ENCODE peak calls at places on chromosomes 12 and 14, in nine cellular contexts. N, F, L, O, V, K, T, C and I are unnamed samples.

GRCh38 chr12:89669197-89669596 is 39.4 kb downstream of the ATP2B1 start:
- DNase-seq in T (no peak), K (no peak), V (no peak), N (no peak), L (no peak), O (no peak), C (no peak), F (no peak), I (no peak)

GRCh38 chr12:84727964-84728363 is 184.6 kb downstream of the SLC6A15 start:
- DNase-seq in C (no peak), L (no peak), F (no peak), O (no peak), V (no peak), N (no peak), K (no peak), T (no peak), I (no peak)

GRCh38 chr14:41873379-41874034 is 266.8 kb downstream of the LRFN5 start:
- DNase-seq in N (no peak), K (no peak), T (no peak), O (no peak), L (no peak), V (no peak), C (no peak), F (no peak), I (no peak)

GRCh38 chr14:22613736-22614239 is 15.7 kb downstream of the ABHD4 start:
- DNase-seq in L (no peak), V (no peak), K (no peak), N (no peak), O (no peak), C (no peak), F (no peak), T (no peak), I (no peak)

GRCh38 chr12:132180648-132181546 is 36.6 kb downstream of the NOC4L start:
- DNase-seq in T (no peak), L (no peak), F (no peak), C (no peak), N (no peak), K (no peak), O (no peak), V (no peak), I (no peak)

GRCh38 chr12:130787445-130788410 is 51.3 kb downstream of the STX2 start:
- DNase-seq in F (no peak), V (no peak), O (no peak), N (no peak), T (no peak), C (no peak), L (no peak), K (peak), I (no peak)

GRCh38 chr14:69049675-69050074 is 70.6 kb upstream of the ACTN1 start:
- DNase-seq in N (no peak), C (no peak), T (no peak), L (no peak), K (no peak), V (no peak), F (peak), O (no peak), I (no peak)

GRCh38 chr14:100786820-100787219 is 39.1 kb upstream of the MEG3 start:
- DNase-seq in C (no peak), O (no peak), F (no peak), K (no peak), N (no peak), T (no peak), V (no peak), L (no peak), I (no peak)

GRCh38 chr12:88836156-88836555 is 255.9 kb upstream of the KITLG start:
- DNase-seq in L (no peak), V (no peak), F (no peak), O (no peak), K (no peak), C (no peak), N (no peak), T (no peak), I (no peak)

GRCh38 chr14:30710870-30711269 is 88.8 kb downstream of the SCFD1 start:
- DNase-seq in C (no peak), K (no peak), L (no peak), O (no peak), T (no peak), F (no peak), N (no peak), V (no peak), I (no peak)

GRCh38 chr14:101628975-101629374 is 67.7 kb downstream of the DIO3 start:
- DNase-seq in F (no peak), C (no peak), O (no peak), L (no peak), N (no peak), T (no peak), V (no peak), K (no peak), I (no peak)

GRCh38 chr12:119659289-119659897 is 8.5 kb upstream of the PRKAB1 start:
- DNase-seq in L (peak), F (no peak), T (peak), N (no peak), O (no peak), K (peak), C (no peak), V (no peak), I (no peak)

GRCh38 chr12:131552167-131552863 is 158.6 kb upstream of the SFSWAP start:
- DNase-seq in O (no peak), C (no peak), V (no peak), N (no peak), F (no peak), T (no peak), L (no peak), K (no peak), I (no peak)

GRCh38 chr14:72965249-72965648 is 39.0 kb downstream of the DCAF4 start:
- DNase-seq in N (no peak), K (no peak), L (no peak), O (no peak), C (no peak), V (no peak), F (no peak), T (no peak), I (no peak)

GRCh38 chr12:80567391-80567790 is 123.4 kb downstream of the PTPRQ start:
- DNase-seq in F (no peak), T (no peak), O (no peak), C (no peak), N (no peak), L (no peak), K (no peak), V (no peak), I (no peak)

GRCh38 chr12:15962760-15963159 is 51.6 kb downstream of the DERA start:
- DNase-seq in K (no peak), O (no peak), L (no peak), V (no peak), C (no peak), F (no peak), T (no peak), N (no peak), I (no peak)

GRCh38 chr12:113228394-113229028 is 7.2 kb downstream of the TPCN1 start:
- DNase-seq in V (no peak), F (no peak), C (no peak), O (no peak), T (no peak), N (no peak), L (no peak), K (no peak), I (no peak)

GRCh38 chr14:70116278-70116677 is 72.5 kb downstream of the SLC8A3 start:
- DNase-seq in C (no peak), K (no peak), V (no peak), T (no peak), O (no peak), N (no peak), L (no peak), F (no peak), I (no peak)

GRCh38 chr12:80807640-80808288 is 91.1 kb downstream of the MYF5 start:
- DNase-seq in T (no peak), O (no peak), N (no peak), C (no peak), V (no peak), K (no peak), F (no peak), L (no peak), I (no peak)

GRCh38 chr12:132314035-132314434 is 15.4 kb downstream of the GALNT9 start:
- DNase-seq in N (no peak), F (no peak), L (no peak), T (no peak), V (no peak), C (no peak), O (no peak), K (no peak), I (no peak)

DNA sequence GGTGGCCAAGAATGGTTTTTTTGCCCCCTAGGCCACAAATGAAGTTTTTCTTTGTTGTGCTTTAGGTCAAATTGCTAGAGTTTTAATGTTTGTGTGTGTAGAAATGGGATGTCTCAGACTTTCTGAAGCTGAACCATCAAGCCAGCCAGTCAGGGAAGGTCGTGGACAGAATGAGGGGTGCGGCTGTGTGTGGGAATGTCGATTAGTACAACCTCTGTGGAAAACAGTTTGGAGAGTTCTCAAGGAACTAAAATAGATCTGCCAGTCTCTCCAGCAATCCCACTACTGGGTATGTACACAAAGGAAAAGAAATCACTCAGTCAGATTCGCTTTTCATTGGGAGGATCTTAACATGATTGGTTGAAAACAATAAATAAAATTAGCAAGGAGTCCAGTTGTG is 44.5 kb downstream of the ACACB start:
- DNase-seq in L (no peak), T (no peak), F (no peak), N (no peak), K (no peak), V (no peak), O (no peak), C (no peak), I (no peak)
- H3K27ac ChIP-seq in L (peak), T (no peak), F (no peak), N (no peak), K (no peak), V (peak), O (no peak), C (peak), I (no peak)

DNA sequence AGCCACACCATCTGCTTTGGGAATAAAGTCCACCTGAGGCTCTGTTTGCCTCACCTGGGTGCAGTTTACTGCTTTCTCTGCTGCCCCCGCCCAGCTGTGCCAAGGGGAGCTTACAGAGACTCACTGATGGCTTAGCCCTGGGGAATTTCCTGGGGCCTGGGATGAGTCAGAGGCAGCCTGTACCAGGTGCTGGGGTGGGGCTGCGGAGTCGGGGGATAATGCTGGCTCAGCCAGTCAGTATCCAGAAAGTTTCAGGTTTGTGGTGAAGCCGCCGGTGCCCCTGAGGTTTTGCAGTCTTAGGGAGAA is 22.3 kb downstream of the PLEKHG3 start:
- DNase-seq in T (no peak), C (peak), L (peak), K (no peak), V (no peak), O (peak), N (no peak), F (no peak), I (peak)
- H3K27ac ChIP-seq in T (no peak), C (peak), L (peak), K (no peak), V (no peak), O (peak), N (no peak), F (peak), I (peak)

DNA sequence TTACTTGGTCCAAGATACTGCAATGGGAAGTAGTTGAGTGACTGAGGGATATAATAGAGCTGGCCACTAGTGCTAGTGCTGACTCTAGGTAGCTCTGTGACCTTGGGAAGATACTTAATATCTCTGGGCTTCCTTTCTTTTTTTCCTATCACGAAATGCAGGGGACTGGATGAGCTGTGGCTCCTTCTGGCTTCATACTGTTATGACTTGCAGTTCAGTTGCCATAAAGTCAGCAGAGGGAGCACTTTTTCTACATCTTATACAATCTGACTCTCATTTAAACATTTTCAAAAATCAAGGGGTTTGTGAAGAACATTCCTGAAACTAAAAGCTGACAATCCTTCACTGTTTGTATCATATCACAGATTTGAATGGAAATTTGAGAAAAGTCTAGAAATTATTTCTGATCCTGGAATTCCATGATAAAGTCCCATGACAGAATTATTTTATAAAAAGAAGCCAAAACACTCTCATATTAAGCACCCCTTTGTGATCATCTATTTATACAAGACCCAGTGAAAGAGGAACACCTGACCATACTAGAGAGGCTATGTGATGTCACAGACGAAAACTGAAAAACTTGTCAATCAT is 5.4 kb downstream of the BHLHE41 start:
- DNase-seq in T (peak), V (no peak), L (peak), N (no peak), O (no peak), C (no peak), F (no peak), K (peak), I (peak)
- H3K27ac ChIP-seq in T (no peak), V (peak), L (peak), N (no peak), O (no peak), C (peak), F (peak), K (no peak), I (peak)

GRCh38 chr12:96187675-96188355 is 6.4 kb upstream of the ELK3 start:
- DNase-seq in V (no peak), F (no peak), L (no peak), K (no peak), T (no peak), N (no peak), O (no peak), C (no peak), I (no peak)
- H3K27ac ChIP-seq in V (no peak), F (no peak), L (no peak), K (no peak), T (no peak), N (no peak), O (no peak), C (no peak), I (no peak)

GRCh38 chr12:104180389-104180788 is 35.2 kb upstream of the TXNRD1 start:
- DNase-seq in N (no peak), V (no peak), C (no peak), T (no peak), F (no peak), K (no peak), L (no peak), O (no peak), I (no peak)
- H3K27ac ChIP-seq in N (no peak), V (peak), C (peak), T (no peak), F (peak), K (no peak), L (no peak), O (no peak), I (no peak)

GRCh38 chr12:124842073-124842749 is 21.5 kb downstream of the SCARB1 start:
- DNase-seq in L (no peak), C (no peak), O (peak), K (no peak), F (no peak), V (no peak), N (no peak), T (no peak), I (no peak)

GRCh38 chr12:124847113-124847512 is 16.6 kb downstream of the SCARB1 start:
- DNase-seq in L (peak), K (no peak), O (peak), C (peak), T (no peak), V (peak), N (no peak), F (no peak), I (no peak)

GRCh38 chr12:124841558-124841945 is 22.1 kb downstream of the SCARB1 start:
- DNase-seq in F (no peak), V (no peak), K (no peak), L (no peak), C (no peak), N (no peak), O (no peak), T (no peak), I (no peak)

GRCh38 chr12:124844411-124845397 is 19.0 kb downstream of the SCARB1 start:
- DNase-seq in V (no peak), F (no peak), O (no peak), N (no peak), T (no peak), L (no peak), K (peak), C (no peak), I (no peak)

GRCh38 chr12:124842800-124843510 is 20.7 kb downstream of the SCARB1 start:
- DNase-seq in T (no peak), L (no peak), K (no peak), F (no peak), C (no peak), N (no peak), V (no peak), O (no peak), I (no peak)
- H3K27ac ChIP-seq in T (no peak), L (no peak), K (no peak), F (no peak), C (peak), N (no peak), V (peak), O (no peak), I (peak)

GRCh38 chr14:96479435-96480146 is 22.6 kb upstream of the PAPOLA start:
- DNase-seq in O (no peak), K (no peak), V (no peak), C (no peak), L (no peak), T (no peak), F (no peak), N (no peak), I (no peak)

GRCh38 chr14:96484391-96484790 is 17.8 kb upstream of the PAPOLA start:
- DNase-seq in O (no peak), C (no peak), F (no peak), K (no peak), N (no peak), V (no peak), T (no peak), L (no peak), I (no peak)

GRCh38 chr14:96481731-96482314 is 20.4 kb upstream of the PAPOLA start:
- DNase-seq in V (no peak), F (no peak), O (no peak), L (no peak), K (no peak), T (no peak), C (no peak), N (no peak), I (no peak)

GRCh38 chr14:96486705-96487104 is 15.5 kb upstream of the PAPOLA start:
- DNase-seq in O (no peak), N (no peak), V (no peak), L (no peak), F (no peak), C (no peak), T (no peak), K (no peak), I (no peak)

DNA sequence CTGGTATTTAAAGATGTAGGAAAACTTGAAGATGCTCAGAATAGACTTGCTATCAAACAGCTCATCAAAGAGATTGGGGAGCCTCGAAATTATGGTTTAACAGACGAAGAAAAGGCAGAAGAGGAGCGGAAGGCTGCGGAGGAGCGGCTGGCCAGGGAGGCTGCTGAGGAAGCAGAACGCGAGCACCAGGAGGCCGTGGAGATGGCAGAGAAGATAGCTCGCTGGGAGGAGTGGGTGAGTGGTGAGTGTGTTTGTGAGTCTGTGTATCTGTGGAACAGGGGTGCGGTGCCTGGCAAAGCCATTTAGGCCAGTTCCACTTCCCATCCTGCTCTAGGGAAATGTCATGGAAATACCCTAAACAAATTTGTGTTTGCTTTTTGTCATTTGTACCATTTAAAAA is 19.2 kb upstream of the PAPOLA start:
- DNase-seq in K (no peak), L (no peak), O (no peak), V (no peak), T (no peak), N (no peak), C (no peak), F (no peak), I (no peak)
- H3K27ac ChIP-seq in K (no peak), L (no peak), O (no peak), V (no peak), T (no peak), N (no peak), C (no peak), F (no peak), I (no peak)